ENCODE peak calls at places on chromosome 10, in eight cellular contexts. C is brain microvascular endothelial cell; E is CD4-positive, alpha-beta memory T cell; I is neural progenitor cell; O is fibroblast of lung; Y is IMR-90; N is aorta; H is spleen. T is an unnamed sample.

GRCh38 chr10:30502266-30503058 is 68.5 kb downstream of the MAP3K8 start:
- DNase-seq in C (peak), N (peak), I (no peak), E (peak), Y (peak), O (peak), H (peak), T (peak)

GRCh38 chr10:79202188-79203013 is 133.6 kb downstream of the ZMIZ1 start:
- DNase-seq in I (peak), N (peak), H (peak), O (peak), C (no peak), Y (peak), E (no peak), T (peak)

GRCh38 chr10:64130152-64130551 is 609.0 kb downstream of the REEP3 start:
- DNase-seq in N (no peak), I (no peak), E (no peak), H (no peak), O (no peak), C (no peak), Y (no peak), T (no peak)

GRCh38 chr10:33010132-33011037 is 52.4 kb upstream of the ITGB1 start:
- DNase-seq in H (no peak), E (peak), Y (peak), N (no peak), O (peak), C (peak), I (peak), T (peak)

GRCh38 chr10:27783660-27784059 is 38.0 kb upstream of the MKX start:
- DNase-seq in E (peak), H (no peak), O (peak), I (peak), Y (peak), N (no peak), C (peak), T (peak)

GRCh38 chr10:70323697-70324340 is 40.0 kb upstream of the NPFFR1 start:
- DNase-seq in C (no peak), I (peak), O (no peak), H (no peak), E (no peak), N (peak), Y (no peak), T (peak)

GRCh38 chr10:123858039-123858740 is 33.4 kb downstream of the CPXM2 start:
- DNase-seq in N (peak), C (peak), O (no peak), E (no peak), I (no peak), H (no peak), Y (no peak), T (peak)

GRCh38 chr10:76202777-76203176 is 771.4 kb downstream of the LRMDA start:
- DNase-seq in E (no peak), H (no peak), N (no peak), O (peak), Y (peak), I (no peak), C (peak), T (no peak)

GRCh38 chr10:125064681-125065492 is 95.5 kb downstream of the CTBP2 start:
- DNase-seq in C (no peak), H (no peak), O (no peak), E (no peak), Y (peak), N (no peak), I (no peak), T (no peak)

GRCh38 chr10:31582365-31583052 is 263.5 kb downstream of the ZEB1 start:
- DNase-seq in N (no peak), C (peak), Y (peak), I (no peak), H (peak), O (peak), E (no peak), T (peak)

GRCh38 chr10:130416334-130416950 is 280.3 kb downstream of the GLRX3 start:
- DNase-seq in N (no peak), H (no peak), E (no peak), C (no peak), I (no peak), Y (no peak), O (no peak), T (no peak)

GRCh38 chr10:77640167-77640566 is 2.6 kb upstream of the KCNMA1 start:
- DNase-seq in I (no peak), E (no peak), O (no peak), Y (no peak), C (no peak), N (no peak), H (no peak), T (no peak)

GRCh38 chr10:86392723-86393094 is 26.1 kb upstream of the GRID1 start:
- DNase-seq in C (no peak), N (no peak), Y (no peak), E (no peak), H (no peak), I (no peak), O (no peak), T (no peak)

GRCh38 chr10:90218846-90219245 is 517.5 kb downstream of the KIF20B start:
- DNase-seq in O (no peak), C (no peak), Y (no peak), I (no peak), N (no peak), H (no peak), E (no peak), T (no peak)

GRCh38 chr10:133117036-133117687 is 29.4 kb downstream of the ADGRA1 start:
- DNase-seq in H (peak), E (no peak), I (no peak), N (no peak), Y (no peak), O (no peak), C (no peak), T (no peak)

GRCh38 chr10:52644678-52645434 is 127.7 kb downstream of the MBL2 start:
- DNase-seq in H (no peak), C (peak), Y (peak), I (peak), N (no peak), O (peak), E (no peak), T (peak)

GRCh38 chr10:71276873-71277272 is 42.2 kb upstream of the SLC29A3 start:
- DNase-seq in I (no peak), H (no peak), O (no peak), Y (no peak), N (no peak), C (no peak), E (no peak), T (no peak)

GRCh38 chr10:86654411-86655172 is at the start of gene OPN4:
- DNase-seq in E (no peak), H (peak), N (peak), C (peak), I (no peak), Y (peak), O (no peak), T (no peak)

GRCh38 chr10:81870472-81870871 is 4.5 kb upstream of the NRG3 start:
- DNase-seq in H (no peak), E (no peak), C (no peak), I (no peak), N (no peak), Y (no peak), O (no peak), T (no peak)

GRCh38 chr10:6678211-6678803 is 98.2 kb upstream of the PRKCQ start:
- DNase-seq in I (peak), O (peak), E (peak), C (peak), Y (peak), N (peak), H (no peak), T (peak)

GRCh38 chr10:132985546-132985900 is 43.2 kb upstream of the CFAP46 start:
- DNase-seq in O (no peak), Y (no peak), E (no peak), C (no peak), N (peak), H (peak), I (no peak), T (no peak)

GRCh38 chr10:30199376-30200018 is 140.1 kb upstream of the JCAD start:
- DNase-seq in E (no peak), I (no peak), H (no peak), Y (no peak), O (no peak), C (no peak), N (no peak), T (no peak)

GRCh38 chr10:93746844-93747284 is 10.9 kb upstream of the LGI1 start:
- DNase-seq in E (no peak), H (no peak), C (peak), I (peak), Y (peak), O (peak), N (peak), T (peak)

GRCh38 chr10:101959349-101959916 is 96.5 kb downstream of the ARMH3 start:
- DNase-seq in N (no peak), E (no peak), C (no peak), I (peak), Y (no peak), O (no peak), H (no peak), T (no peak)

GRCh38 chr10:130234171-130234965 is 98.2 kb downstream of the GLRX3 start:
- DNase-seq in H (peak), C (no peak), I (no peak), Y (no peak), O (no peak), E (no peak), N (no peak), T (no peak)

GRCh38 chr10:128180843-128181242 is 54.6 kb upstream of the MKI67 start:
- DNase-seq in Y (no peak), O (no peak), I (no peak), E (peak), H (no peak), N (no peak), C (no peak), T (no peak)

GRCh38 chr10:84654671-84655070 is 326.3 kb downstream of the CCSER2 start:
- DNase-seq in I (no peak), O (no peak), Y (no peak), N (no peak), E (no peak), H (no peak), C (no peak), T (no peak)

GRCh38 chr10:11678074-11678793 is 63.9 kb upstream of the ECHDC3 start:
- DNase-seq in Y (no peak), N (no peak), E (no peak), I (no peak), C (peak), O (peak), H (peak), T (peak)

GRCh38 chr10:48363617-48364355 is 57.3 kb downstream of the MAPK8 start:
- DNase-seq in E (peak), H (no peak), N (no peak), O (peak), C (peak), Y (peak), I (peak), T (peak)

GRCh38 chr10:125189162-125189561 is 28.8 kb upstream of the CTBP2 start:
- DNase-seq in H (peak), Y (no peak), O (no peak), C (no peak), N (no peak), E (no peak), I (no peak), T (no peak)

GRCh38 chr10:111023060-111023459 is 53.8 kb upstream of the ADRA2A start:
- DNase-seq in C (no peak), O (no peak), E (no peak), I (no peak), N (no peak), H (no peak), Y (no peak), T (no peak)

GRCh38 chr10:103651783-103652476 is 158.4 kb downstream of the NEURL1 start:
- DNase-seq in Y (no peak), H (no peak), E (no peak), N (no peak), I (no peak), C (no peak), O (no peak), T (no peak)

GRCh38 chr10:132434405-132435005 is 37.5 kb downstream of the PWWP2B start:
- DNase-seq in N (peak), H (peak), C (no peak), Y (no peak), E (peak), I (no peak), O (no peak), T (no peak)

GRCh38 chr10:33334839-33335549 is 527 bp upstream of the NRP1 start:
- DNase-seq in Y (peak), N (peak), H (peak), I (peak), O (peak), C (peak), E (peak), T (peak)

GRCh38 chr10:23826399-23826798 is 382.5 kb upstream of the KIAA1217 start:
- DNase-seq in Y (no peak), C (peak), N (no peak), O (no peak), E (no peak), H (no peak), I (peak), T (peak)

GRCh38 chr10:10644317-10645111 is 373.2 kb upstream of the CELF2 start:
- DNase-seq in N (peak), H (no peak), Y (peak), I (no peak), E (no peak), C (peak), O (peak), T (peak)

GRCh38 chr10:16777473-16778370 is 39.5 kb downstream of the RSU1 start:
- DNase-seq in N (no peak), Y (peak), C (peak), I (peak), H (no peak), E (peak), O (peak), T (peak)

GRCh38 chr10:69372126-69372980 is 44.4 kb downstream of the TACR2 start:
- DNase-seq in N (no peak), C (no peak), I (no peak), O (no peak), H (no peak), E (no peak), Y (peak), T (no peak)

GRCh38 chr10:52172581-52172980 is 141.5 kb upstream of the DKK1 start:
- DNase-seq in E (no peak), C (peak), O (peak), H (no peak), I (peak), Y (peak), N (no peak), T (no peak)

GRCh38 chr10:123666318-123667291 is at the start of gene GPR26:
- DNase-seq in Y (no peak), I (peak), E (no peak), N (no peak), O (no peak), C (no peak), H (no peak), T (no peak)

GRCh38 chr10:14557573-14557972 is 217.1 kb downstream of the FAM107B start:
- DNase-seq in H (no peak), O (no peak), I (no peak), Y (no peak), C (no peak), N (no peak), E (no peak), T (no peak)
- H3K27ac ChIP-seq in H (no peak), O (no peak), I (no peak), Y (no peak), C (no peak), N (no peak), E (peak), T (no peak)

DNA sequence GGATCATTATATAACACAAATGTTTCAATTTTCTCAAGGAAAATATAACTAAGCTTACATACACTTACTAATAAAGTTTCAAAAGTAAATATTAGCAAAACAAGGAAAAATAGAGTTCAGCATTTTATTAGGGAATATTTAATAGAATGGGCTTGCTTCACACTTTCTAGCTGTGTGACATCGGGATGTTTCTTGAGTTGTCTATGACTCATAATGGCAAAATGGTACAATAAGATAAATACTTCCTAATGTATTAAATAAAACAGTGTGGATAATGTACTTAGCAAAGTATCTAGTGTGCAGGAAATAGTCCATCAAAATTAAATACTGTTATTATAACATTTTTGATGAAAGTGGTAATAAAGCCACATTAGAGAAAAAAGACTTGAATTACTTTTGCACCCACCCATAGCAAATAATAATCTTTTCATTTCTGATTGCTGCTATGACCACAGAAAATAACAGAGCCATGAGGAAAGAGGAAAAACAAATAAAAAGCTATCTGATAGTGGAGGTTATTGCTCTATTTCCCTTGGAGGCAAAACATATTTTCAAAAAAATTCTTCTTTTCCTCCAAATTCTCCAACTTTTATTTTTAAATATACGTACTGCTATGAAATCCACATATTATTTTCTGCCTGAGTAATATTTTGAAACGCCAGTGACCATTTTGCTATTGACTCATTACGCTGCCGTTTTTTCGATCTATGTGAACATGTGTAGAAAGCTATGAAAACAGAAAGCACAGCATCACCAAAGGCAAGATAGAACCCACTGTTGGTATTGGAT is 272.9 kb upstream of the KLF6 start:
- DNase-seq in C (no peak), E (no peak), Y (no peak), I (no peak), H (no peak), O (no peak), N (no peak), T (no peak)
- H3K4me3 ChIP-seq in C (no peak), E (no peak), Y (no peak), I (no peak), H (no peak), O (no peak), N (no peak), T (no peak)

GRCh38 chr10:65570143-65571010 is 1355.5 kb upstream of the LRRTM3 start:
- DNase-seq in I (peak), O (peak), H (peak), N (no peak), E (no peak), Y (peak), C (peak), T (peak)
- H3K27ac ChIP-seq in I (peak), O (no peak), H (peak), N (no peak), E (no peak), Y (peak), C (no peak), T (peak)

DNA sequence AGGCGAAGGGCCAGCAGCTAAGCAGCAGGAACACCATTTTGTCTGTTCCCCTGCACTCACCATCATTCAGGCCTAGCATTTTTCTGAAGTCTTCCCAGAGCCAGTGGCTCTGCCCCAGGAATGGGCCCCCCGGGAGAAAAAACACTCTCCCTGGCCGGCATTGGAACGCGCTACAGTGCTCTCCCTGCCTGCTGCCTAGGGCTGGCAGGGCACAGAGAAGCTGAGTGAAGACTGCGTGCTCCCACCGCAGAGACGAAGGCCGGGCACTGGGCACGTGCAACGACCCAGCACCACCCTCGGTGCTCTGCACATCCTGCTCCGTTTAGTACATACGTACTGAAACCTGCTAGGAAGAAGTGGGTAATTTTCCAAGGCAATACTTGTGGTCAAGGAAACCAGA is 34.4 kb downstream of the HSPA12A start:
- DNase-seq in N (no peak), I (no peak), E (no peak), Y (no peak), O (no peak), H (no peak), C (no peak), T (no peak)
- H3K4me3 ChIP-seq in N (no peak), I (no peak), E (no peak), Y (no peak), O (no peak), H (no peak), C (no peak), T (no peak)